ENCODE peak calls at places on chromosomes 7 and 10, in five cellular contexts. T is H1, P is IMR-90, V is H9, F is mesenchymal stem cell. E is an unnamed sample. For H3K79me1, the result is how much of the 10 kb centered on the place peaks cover.

GRCh38 chr7:34656036-34656435 is 2.0 kb upstream of the NPSR1 start:
- DNase-seq in T (no peak), P (no peak), V (no peak), F (no peak), E (no peak)

GRCh38 chr10:131654471-131655087 is 246.2 kb upstream of the PPP2R2D start:
- DNase-seq in T (peak), P (no peak), V (peak), F (no peak), E (no peak)

GRCh38 chr10:117541909-117542705 is 439 bp upstream of the EMX2 start:
- DNase-seq in T (peak), P (peak), V (peak), F (peak), E (peak)

GRCh38 chr7:130986271-130986690 is 252.3 kb upstream of the KLF14 start:
- DNase-seq in T (no peak), P (no peak), V (no peak), F (peak), E (no peak)

GRCh38 chr10:47425813-47426419 is 41.8 kb upstream of the ZNF488 start:
- DNase-seq in T (no peak), P (no peak), V (peak), F (no peak), E (no peak)

GRCh38 chr7:94367940-94368339 is 26.8 kb upstream of the COL1A2 start:
- DNase-seq in T (no peak), P (peak), V (no peak), F (no peak), E (no peak)

GRCh38 chr7:351256-351655 is 61.3 kb downstream of the FOXL3 start:
- DNase-seq in T (no peak), P (no peak), V (no peak), F (no peak), E (no peak)

GRCh38 chr10:128990986-128991385 is 476.1 kb upstream of the MGMT start:
- DNase-seq in T (no peak), P (no peak), V (no peak), F (no peak), E (no peak)

GRCh38 chr7:156635529-156636385 is 4.8 kb upstream of the RNF32 start:
- DNase-seq in T (no peak), P (no peak), V (no peak), F (no peak), E (no peak)

GRCh38 chr7:77442631-77443420 is 26.7 kb upstream of the GSAP start:
- DNase-seq in T (no peak), P (peak), V (no peak), F (peak), E (no peak)

GRCh38 chr7:96244992-96245292 is 77.0 kb downstream of the SLC25A13 start:
- DNase-seq in T (no peak), P (no peak), V (no peak), F (no peak), E (no peak)

GRCh38 chr10:20970044-20970443 is 72.9 kb upstream of the NEBL start:
- DNase-seq in T (no peak), P (no peak), V (no peak), F (peak), E (no peak)

GRCh38 chr10:68725016-68725415 is 4.0 kb downstream of the CCAR1 start:
- DNase-seq in T (no peak), P (no peak), V (peak), F (no peak), E (no peak)

DNA sequence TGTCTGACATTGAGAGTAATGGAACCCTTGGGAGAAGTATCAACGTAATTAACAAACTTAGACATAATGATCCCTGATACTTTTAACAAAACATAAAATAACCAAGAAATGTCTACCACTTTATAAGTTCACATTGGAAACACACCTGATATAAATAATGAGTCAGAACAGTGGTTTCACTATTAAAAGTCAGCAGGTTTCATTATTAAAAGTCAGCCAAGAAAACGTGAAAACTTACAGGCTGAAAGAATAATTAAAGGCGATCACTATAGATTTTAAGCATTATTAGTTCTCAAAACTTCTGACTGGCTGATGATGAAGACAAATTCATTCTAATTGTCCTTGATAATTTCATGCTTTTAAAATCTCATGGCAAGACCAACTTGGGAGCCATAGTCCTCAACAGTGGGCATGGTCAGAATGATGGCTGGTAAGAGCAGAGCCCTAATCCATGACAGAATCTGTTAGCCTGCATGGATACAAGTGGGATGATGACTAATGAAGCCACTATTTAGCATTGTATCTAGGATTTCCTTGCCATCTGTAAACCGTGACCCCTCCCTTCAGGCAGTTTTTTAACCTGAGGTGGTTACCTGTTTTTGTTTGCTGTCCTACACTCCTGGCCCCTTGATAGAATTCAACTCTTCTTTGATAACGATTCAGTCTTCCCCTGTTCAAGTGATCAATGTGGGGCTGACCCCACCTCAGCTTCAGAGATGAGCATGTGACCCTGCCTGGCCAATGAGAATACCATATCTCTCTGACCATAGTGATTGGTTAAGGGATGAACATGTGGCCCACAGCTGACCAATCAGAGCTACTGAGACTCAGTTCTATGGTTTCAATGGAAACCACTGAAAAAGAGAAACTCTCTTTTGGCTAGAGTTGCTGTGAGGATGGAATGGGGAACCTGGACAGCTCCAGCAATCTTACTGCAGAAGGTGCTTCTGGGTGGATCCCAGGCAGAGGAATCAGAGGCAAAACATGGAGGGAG is 151.0 kb downstream of the PLPP4 start:
- DNase-seq in T (no peak), P (no peak), V (no peak), F (peak), E (no peak)
- H3K79me1 ChIP-seq in T (under half), P (under half), V (under half), F (under half), E (under half)

GRCh38 chr7:121027761-121028681 is 39.5 kb downstream of the CPED1 start:
- DNase-seq in T (no peak), P (peak), V (no peak), F (peak), E (no peak)
- H4K8ac ChIP-seq in T (no peak), P (peak), V (no peak), F (no peak), E (no peak)

DNA sequence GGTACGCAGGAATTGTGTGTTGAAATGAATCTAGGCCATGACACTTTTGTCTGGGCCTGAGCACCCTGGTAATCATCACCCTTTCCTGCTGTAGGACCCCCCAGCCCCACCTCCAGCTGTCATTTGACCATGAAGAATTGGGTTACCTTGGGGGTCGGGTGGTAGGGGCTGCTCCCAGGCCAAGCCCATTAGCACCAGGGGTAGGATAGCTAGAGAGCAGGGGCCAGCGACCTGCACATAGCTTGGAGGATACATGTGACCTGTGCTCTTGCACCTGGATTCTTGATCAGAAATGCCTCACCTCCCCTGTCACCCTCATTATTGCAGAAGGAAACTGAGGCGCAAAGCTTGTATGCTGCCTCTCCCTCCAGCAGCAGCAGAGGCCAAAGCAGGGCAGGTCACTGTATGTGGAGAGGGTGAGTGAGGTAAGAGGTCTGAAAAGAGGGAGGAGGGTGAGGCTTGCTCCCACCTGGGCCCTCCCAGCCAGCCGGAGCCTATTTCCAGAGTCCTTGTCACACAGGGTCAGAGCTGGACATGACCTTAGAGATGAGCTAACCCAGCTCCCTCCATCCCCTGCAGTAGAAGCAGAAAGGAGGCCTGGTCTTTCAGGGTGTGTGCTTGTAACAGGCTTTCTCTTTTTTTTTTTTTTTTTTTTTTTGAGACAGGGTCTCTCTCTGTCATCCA is 35.3 kb upstream of the ANKRD2 start:
- DNase-seq in T (no peak), P (no peak), V (no peak), F (no peak), E (no peak)
- H3K18ac ChIP-seq in T (no peak), P (no peak), V (no peak), F (peak), E (peak)

DNA sequence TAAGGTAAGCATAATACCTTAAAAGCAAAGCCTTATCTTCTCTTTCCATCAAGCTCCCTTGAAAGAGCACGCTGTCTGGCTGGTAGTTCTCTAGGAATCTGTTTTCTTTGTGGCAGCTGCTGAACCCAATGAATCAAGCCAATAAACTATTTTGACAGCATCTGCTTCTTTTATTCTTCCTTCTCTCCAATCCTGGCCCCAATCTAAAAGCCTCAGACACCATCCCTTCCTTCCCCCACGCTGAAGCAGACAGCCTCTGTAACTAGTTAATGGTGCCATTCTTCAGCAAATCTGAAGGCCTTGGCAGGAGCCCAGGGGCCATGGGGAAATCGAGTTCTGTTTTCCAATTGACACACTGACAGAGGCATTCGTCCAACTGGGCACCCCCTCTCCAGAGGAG is 186.6 kb upstream of the LYZL1 start:
- DNase-seq in T (no peak), P (no peak), V (no peak), F (peak), E (no peak)
- H3K79me1 ChIP-seq in T (under half), P (under half), V (under half), F (under half), E (under half)

GRCh38 chr10:46285966-46286620 is 704 bp upstream of the ANTXRL start:
- DNase-seq in T (no peak), P (no peak), V (no peak), F (no peak), E (no peak)

GRCh38 chr10:46283945-46284285 is 2.9 kb upstream of the ANTXRL start:
- DNase-seq in T (no peak), P (no peak), V (no peak), F (no peak), E (no peak)

GRCh38 chr10:46285300-46285699 is 1.5 kb upstream of the ANTXRL start:
- DNase-seq in T (no peak), P (no peak), V (peak), F (no peak), E (no peak)

GRCh38 chr10:46283217-46283944 is 3.4 kb upstream of the ANTXRL start:
- DNase-seq in T (peak), P (no peak), V (no peak), F (no peak), E (no peak)

GRCh38 chr10:46284286-46285229 is 2.2 kb upstream of the ANTXRL start:
- DNase-seq in T (peak), P (peak), V (peak), F (peak), E (peak)
- H4K8ac ChIP-seq in T (peak), P (peak), V (no peak), F (peak), E (no peak)

GRCh38 chr7:15018981-15019380 is 116.4 kb upstream of the DGKB start:
- DNase-seq in T (no peak), P (no peak), V (no peak), F (no peak), E (no peak)

GRCh38 chr7:15012135-15012534 is 109.6 kb upstream of the DGKB start:
- DNase-seq in T (no peak), P (no peak), V (no peak), F (no peak), E (no peak)

GRCh38 chr7:15016726-15017125 is 114.2 kb upstream of the DGKB start:
- DNase-seq in T (no peak), P (no peak), V (no peak), F (no peak), E (no peak)

GRCh38 chr7:15016315-15016667 is 113.7 kb upstream of the DGKB start:
- DNase-seq in T (no peak), P (no peak), V (no peak), F (no peak), E (no peak)

DNA sequence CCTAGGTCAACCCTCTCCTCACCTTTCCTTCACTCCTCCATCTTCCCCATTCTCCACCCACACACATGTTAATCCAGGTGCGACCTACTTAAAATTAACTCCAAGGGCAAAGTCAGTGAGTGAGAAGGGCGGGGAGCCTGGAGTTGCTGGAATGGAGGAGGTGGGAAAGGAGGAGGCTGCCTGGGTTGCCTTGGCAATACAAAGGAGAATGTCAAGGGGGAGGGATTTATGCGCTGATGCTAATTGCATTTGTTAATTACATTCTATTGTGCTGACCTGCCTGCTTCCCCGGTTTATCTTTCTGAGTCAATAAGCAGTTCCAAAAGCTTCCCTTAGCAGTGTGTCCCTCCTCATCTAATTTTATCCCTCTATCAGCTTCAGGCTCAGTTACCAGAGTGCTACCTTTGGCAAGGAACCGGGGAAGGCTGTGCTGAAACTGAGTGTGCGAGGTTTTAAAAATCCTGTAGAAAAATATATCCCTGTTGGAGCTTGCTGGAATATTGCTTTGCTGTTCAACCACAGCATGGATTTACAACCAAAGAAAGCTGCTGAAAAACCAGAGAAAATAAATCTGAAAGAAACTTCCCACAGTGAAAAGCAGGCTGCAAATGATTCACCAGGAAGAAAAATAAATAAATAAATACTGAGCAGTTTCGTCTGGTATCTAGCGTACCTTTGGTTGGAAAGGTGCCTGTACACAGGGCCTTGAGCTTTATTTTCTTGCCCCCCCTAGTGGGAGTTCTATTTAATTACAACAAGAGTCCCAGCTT is 113.2 kb upstream of the DGKB start:
- DNase-seq in T (peak), P (peak), V (peak), F (peak), E (peak)
- H3K18ac ChIP-seq in T (no peak), P (no peak), V (peak), F (no peak), E (no peak)

E was measured in neuronal stem cell.